ENCODE peak calls at places on chromosomes 1 and 21, in nine cellular contexts. H is C1 segment of cervical spinal cord; Q is AG04450; S is neural crest cell; X is H9; Y is NCI-H1694 treated with DMSO at 0.1 percent for 48 hours; U is stimulated activated naive CD4-positive, alpha-beta T cell; G is amniotic stem cell; V is lower leg skin. P is an unnamed sample.

GRCh38 chr1:27887215-27888035 is 15.1 kb downstream of the THEMIS2 start:
- DNase-seq in H (no peak), Q (no peak), S (no peak), X (no peak), Y (no peak), U (no peak), G (no peak), V (no peak), P (no peak)

GRCh38 chr1:10671551-10672375 is 124.7 kb downstream of the CASZ1 start:
- DNase-seq in H (no peak), Q (no peak), S (no peak), X (no peak), Y (no peak), U (no peak), G (no peak), V (no peak), P (peak)

GRCh38 chr1:203776636-203777035 is 11.7 kb downstream of the LAX1 start:
- DNase-seq in H (no peak), Q (no peak), S (no peak), X (no peak), Y (no peak), U (no peak), G (no peak), V (no peak), P (no peak)

GRCh38 chr1:226388131-226388530 is 19.8 kb downstream of the PARP1 start:
- DNase-seq in H (no peak), Q (no peak), S (no peak), X (no peak), Y (no peak), U (no peak), G (no peak), V (no peak), P (no peak)

GRCh38 chr1:199780091-199780490 is 247.4 kb upstream of the NR5A2 start:
- DNase-seq in H (no peak), Q (no peak), S (no peak), X (no peak), Y (no peak), U (no peak), G (no peak), V (no peak), P (no peak)

GRCh38 chr1:75616436-75617433 is 5.8 kb upstream of the SLC44A5 start:
- DNase-seq in H (no peak), Q (no peak), S (peak), X (peak), Y (no peak), U (no peak), G (peak), V (no peak), P (peak)

GRCh38 chr21:26583737-26584136 is 10.7 kb upstream of the CYYR1 start:
- DNase-seq in H (no peak), Q (no peak), S (no peak), X (no peak), Y (no peak), U (no peak), G (no peak), V (no peak), P (no peak)

GRCh38 chr1:215566556-215567490 is at the start of gene KCTD3:
- DNase-seq in H (peak), Q (no peak), S (peak), X (peak), Y (peak), U (peak), G (peak), V (peak), P (no peak)

GRCh38 chr1:185808675-185809074 is 74.5 kb downstream of the HMCN1 start:
- DNase-seq in H (no peak), Q (no peak), S (no peak), X (no peak), Y (no peak), U (no peak), G (no peak), V (no peak), P (no peak)